ENCODE peak calls at places on chromosome 10, in five cellular contexts. One of them, this sample, is unnamed.

GRCh38 chr10:99630439-99630838 is 10.2 kb upstream of the SLC25A28 start:
- DNase-seq in stomach: peak; percentile 58
- DNase-seq in A549: no peak
- DNase-seq in body of pancreas: peak; percentile 81
- DNase-seq in transverse colon: peak; percentile 29
- DNase-seq in this sample: peak; percentile 3

GRCh38 chr10:132520147-132520811 is 17.3 kb upstream of the INPP5A start:
- DNase-seq in stomach: peak; percentile 40
- DNase-seq in transverse colon: peak; percentile 16
- DNase-seq in body of pancreas: peak; percentile 24
- DNase-seq in A549: no peak
- DNase-seq in this sample: no peak

GRCh38 chr10:91672021-91672608 is 39.2 kb upstream of the PPP1R3C start:
- DNase-seq in A549: no peak
- DNase-seq in body of pancreas: no peak
- DNase-seq in transverse colon: no peak
- DNase-seq in stomach: no peak
- DNase-seq in this sample: no peak

GRCh38 chr10:80530251-80530650 is 7.5 kb upstream of the SH2D4B start:
- DNase-seq in stomach: no peak
- DNase-seq in A549: peak; percentile 83
- DNase-seq in body of pancreas: peak; percentile 49
- DNase-seq in transverse colon: peak; percentile 33
- DNase-seq in this sample: no peak

GRCh38 chr10:112383325-112383724 is 9.4 kb downstream of the ACSL5 start:
- DNase-seq in stomach: peak; percentile 70
- DNase-seq in body of pancreas: no peak
- DNase-seq in A549: no peak
- DNase-seq in transverse colon: peak; percentile 72
- DNase-seq in this sample: no peak

GRCh38 chr10:82874671-82875070 is 999.7 kb downstream of the NRG3 start:
- DNase-seq in body of pancreas: no peak
- DNase-seq in A549: no peak
- DNase-seq in stomach: no peak
- DNase-seq in transverse colon: no peak
- DNase-seq in this sample: no peak

GRCh38 chr10:28020080-28020860 is 21.4 kb upstream of the ODAD2 start:
- DNase-seq in A549: no peak
- DNase-seq in transverse colon: no peak
- DNase-seq in stomach: no peak
- DNase-seq in body of pancreas: no peak
- DNase-seq in this sample: no peak

GRCh38 chr10:76432274-76433012 is 1001.0 kb downstream of the LRMDA start:
- DNase-seq in transverse colon: peak; percentile 27
- DNase-seq in stomach: no peak
- DNase-seq in body of pancreas: no peak
- DNase-seq in A549: no peak
- DNase-seq in this sample: peak; percentile 58

GRCh38 chr10:22246680-22247391 is 29.0 kb upstream of the EBLN1 start:
- DNase-seq in transverse colon: no peak
- DNase-seq in stomach: no peak
- DNase-seq in A549: peak; percentile 83
- DNase-seq in body of pancreas: no peak
- DNase-seq in this sample: no peak

GRCh38 chr10:116831790-116832189 is 17.5 kb upstream of the ENO4 start:
- DNase-seq in transverse colon: no peak
- DNase-seq in stomach: no peak
- DNase-seq in body of pancreas: no peak
- DNase-seq in A549: no peak
- DNase-seq in this sample: no peak

GRCh38 chr10:131083915-131084790 is 227.4 kb downstream of the TCERG1L start:
- DNase-seq in A549: no peak
- DNase-seq in stomach: no peak
- DNase-seq in body of pancreas: no peak
- DNase-seq in transverse colon: no peak
- DNase-seq in this sample: peak; percentile 11

GRCh38 chr10:14703631-14704001 is 71.1 kb downstream of the FAM107B start:
- DNase-seq in A549: no peak
- DNase-seq in transverse colon: no peak
- DNase-seq in body of pancreas: no peak
- DNase-seq in stomach: no peak
- DNase-seq in this sample: no peak

GRCh38 chr10:100020883-100021248 is 11.1 kb upstream of the DNMBP start:
- DNase-seq in A549: no peak
- DNase-seq in body of pancreas: no peak
- DNase-seq in stomach: no peak
- DNase-seq in transverse colon: no peak
- DNase-seq in this sample: no peak

GRCh38 chr10:132168571-132169030 is 18.1 kb upstream of the DPYSL4 start:
- DNase-seq in A549: no peak
- DNase-seq in body of pancreas: no peak
- DNase-seq in transverse colon: no peak
- DNase-seq in stomach: no peak
- DNase-seq in this sample: no peak

GRCh38 chr10:28857164-28857563 is 179.8 kb downstream of the BAMBI start:
- DNase-seq in A549: no peak
- DNase-seq in stomach: no peak
- DNase-seq in transverse colon: no peak
- DNase-seq in body of pancreas: no peak
- DNase-seq in this sample: no peak

GRCh38 chr10:29882766-29883165 is 176.6 kb downstream of the JCAD start:
- DNase-seq in A549: no peak
- DNase-seq in stomach: no peak
- DNase-seq in transverse colon: no peak
- DNase-seq in body of pancreas: no peak
- DNase-seq in this sample: peak; percentile 37

GRCh38 chr10:75276029-75276872 is 40.5 kb upstream of the COMTD1 start:
- DNase-seq in stomach: peak; percentile 28
- DNase-seq in A549: no peak
- DNase-seq in transverse colon: no peak
- DNase-seq in body of pancreas: no peak
- DNase-seq in this sample: peak; percentile 30
- TF ChIP-seq POLR2A in stomach: no peak
- TF ChIP-seq POLR2A in A549: no peak
- TF ChIP-seq POLR2A in transverse colon: peak; percentile 65
- TF ChIP-seq POLR2A in body of pancreas: no peak
- TF ChIP-seq POLR2A in this sample: no peak

DNA sequence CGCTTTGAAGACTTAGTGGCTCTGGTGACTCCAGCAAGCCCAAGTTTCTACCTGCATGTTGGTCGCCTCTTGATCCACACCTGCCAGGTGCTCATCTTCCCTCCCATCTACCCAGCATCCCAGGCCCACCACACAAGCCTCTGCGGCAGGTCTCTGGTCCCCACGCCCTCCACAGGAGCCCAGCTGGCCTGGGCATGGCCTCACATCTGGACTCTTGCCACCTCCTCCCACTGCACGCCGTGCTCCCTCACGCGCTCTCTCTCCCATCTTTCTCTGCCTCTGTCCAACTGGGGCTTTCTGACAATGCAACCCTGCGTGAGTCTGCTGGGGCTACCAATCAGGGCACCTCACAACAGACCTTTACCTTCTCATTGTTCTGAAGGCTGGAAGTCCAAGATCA is 50.2 kb upstream of the FGFR2 start:
- DNase-seq in A549: no peak
- DNase-seq in body of pancreas: no peak
- DNase-seq in stomach: no peak
- DNase-seq in transverse colon: no peak
- DNase-seq in this sample: no peak
- H3K27ac ChIP-seq in A549: no peak overlapping the region
- H3K27ac ChIP-seq in body of pancreas: no peak overlapping the region
- H3K27ac ChIP-seq in stomach: no peak overlapping the region
- H3K27ac ChIP-seq in transverse colon: no peak overlapping the region
- H3K27ac ChIP-seq in this sample: no peak overlapping the region

DNA sequence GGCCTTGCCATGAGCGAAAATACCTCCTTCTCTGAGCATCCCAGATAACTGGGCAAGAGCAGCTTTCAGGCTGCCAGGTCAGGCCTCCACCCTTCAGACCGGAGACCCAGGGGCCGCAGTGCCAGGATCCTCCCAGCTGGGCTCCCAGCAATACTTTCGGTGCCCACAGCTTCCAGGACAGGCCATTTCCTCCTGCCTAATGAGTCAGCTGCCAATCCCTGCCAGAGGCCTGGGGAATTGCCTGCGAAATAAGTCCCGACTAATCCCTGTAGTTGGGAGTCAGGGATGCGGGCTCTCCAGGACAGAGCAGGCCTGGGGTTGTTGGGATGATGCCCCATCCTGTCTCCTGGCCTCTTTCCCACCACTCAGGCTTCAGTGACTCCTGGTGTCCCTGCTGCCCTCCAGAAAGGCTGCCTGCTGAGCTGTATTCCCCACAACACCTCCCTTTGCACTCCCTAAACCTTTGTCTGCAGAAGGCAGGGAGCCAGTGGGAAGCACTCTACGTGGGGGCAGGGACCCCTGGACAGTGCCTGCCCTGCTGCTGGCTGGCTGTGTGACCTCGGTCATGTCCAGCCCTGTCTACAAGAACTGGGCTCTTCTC is 143.5 kb upstream of the UNC5B start:
- DNase-seq in A549: peak; percentile 20
- DNase-seq in transverse colon: no peak
- DNase-seq in stomach: no peak
- DNase-seq in body of pancreas: no peak
- DNase-seq in this sample: no peak
- TF ChIP-seq POLR2A in A549: no peak
- TF ChIP-seq POLR2A in transverse colon: no peak
- TF ChIP-seq POLR2A in stomach: no peak
- TF ChIP-seq POLR2A in body of pancreas: no peak
- TF ChIP-seq POLR2A in this sample: no peak

GRCh38 chr10:24118246-24118645 is 90.7 kb upstream of the KIAA1217 start:
- DNase-seq in body of pancreas: no peak
- DNase-seq in transverse colon: no peak
- DNase-seq in stomach: no peak
- DNase-seq in A549: no peak
- DNase-seq in this sample: no peak
- H3K27ac ChIP-seq in body of pancreas: no peak overlapping the region
- H3K27ac ChIP-seq in transverse colon: no peak overlapping the region
- H3K27ac ChIP-seq in stomach: no peak overlapping the region
- H3K27ac ChIP-seq in A549: no peak overlapping the region
- H3K27ac ChIP-seq in this sample: peak overlapping the region; percentile 18

DNA sequence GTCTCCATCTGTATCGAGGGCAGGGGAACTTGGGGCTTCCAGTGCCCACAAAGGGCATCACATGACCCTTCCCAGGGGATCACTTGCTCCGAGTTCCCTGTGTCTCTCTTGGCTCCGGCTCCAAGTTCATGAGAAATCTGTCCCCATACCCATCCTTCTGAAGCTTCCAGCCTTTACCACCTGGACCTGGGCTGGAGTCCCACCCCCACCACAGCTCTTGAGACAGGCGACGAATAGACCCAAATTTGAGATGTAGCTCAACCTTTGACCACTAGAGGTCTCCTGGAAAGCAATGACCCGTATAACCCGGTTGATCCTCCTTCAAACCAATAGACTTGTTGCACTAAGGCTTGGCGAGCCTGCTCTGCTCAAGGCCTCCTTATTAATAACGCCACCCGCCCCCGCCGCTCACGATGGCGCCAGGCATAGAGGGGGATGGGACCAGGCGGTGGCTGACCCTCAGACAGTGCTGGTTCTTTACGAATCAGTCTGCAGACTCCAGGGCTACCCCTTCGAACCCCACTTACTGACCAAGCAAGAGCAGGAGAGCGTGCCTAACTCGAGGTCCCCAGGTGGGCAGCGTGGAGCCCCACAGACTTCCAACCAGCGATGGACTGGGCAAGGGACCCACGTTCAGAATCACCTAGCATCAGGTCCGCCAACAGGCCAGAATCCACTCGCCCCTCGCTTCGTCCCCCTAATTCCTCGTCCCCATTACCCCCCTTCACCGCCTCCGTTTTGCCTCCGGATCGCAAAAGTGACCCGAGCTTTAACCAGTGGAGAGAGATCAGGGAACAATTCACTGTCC is 4.4 kb upstream of the ARID5B start:
- DNase-seq in stomach: peak; percentile 49
- DNase-seq in body of pancreas: peak; percentile 82
- DNase-seq in A549: peak; percentile 89
- DNase-seq in transverse colon: peak; percentile 58
- DNase-seq in this sample: peak; percentile 55
- TF ChIP-seq POLR2A in stomach: no peak
- TF ChIP-seq POLR2A in body of pancreas: peak; percentile 60
- TF ChIP-seq POLR2A in A549: no peak
- TF ChIP-seq POLR2A in transverse colon: no peak
- TF ChIP-seq POLR2A in this sample: no peak

DNA sequence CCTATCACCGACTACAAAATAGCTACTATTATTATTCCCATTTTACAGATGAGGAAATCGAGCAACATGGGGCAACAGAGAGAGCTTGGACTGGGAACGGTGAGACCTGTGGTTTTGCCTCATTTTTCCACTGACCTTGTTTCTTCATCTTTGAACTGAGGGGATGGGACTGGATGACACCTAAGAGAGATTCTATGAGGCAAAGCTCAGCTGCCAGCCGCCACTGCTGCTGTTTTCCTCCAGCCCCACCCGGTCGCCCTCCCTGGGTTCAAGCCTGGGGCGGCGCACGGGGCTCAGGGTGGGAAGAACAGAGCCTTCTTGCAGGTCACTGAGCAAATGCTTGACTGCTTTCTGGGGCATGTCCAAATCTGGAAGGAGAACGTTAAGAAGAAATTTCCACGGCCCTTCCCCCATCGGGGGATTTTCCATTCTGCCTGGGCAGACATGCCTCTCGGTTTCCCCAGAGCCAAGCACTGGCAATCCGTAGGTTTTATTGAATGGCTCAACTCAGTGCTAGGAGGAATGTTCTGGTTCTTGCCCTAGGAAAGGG is 12.3 kb downstream of the DDIT4 start:
- DNase-seq in transverse colon: no peak
- DNase-seq in stomach: no peak
- DNase-seq in body of pancreas: no peak
- DNase-seq in A549: no peak
- DNase-seq in this sample: peak; percentile 95
- H3K27ac ChIP-seq in transverse colon: no peak overlapping the region
- H3K27ac ChIP-seq in stomach: no peak overlapping the region
- H3K27ac ChIP-seq in body of pancreas: no peak overlapping the region
- H3K27ac ChIP-seq in A549: peak overlapping the region; percentile 75
- H3K27ac ChIP-seq in this sample: peak overlapping the region; percentile 91

GRCh38 chr10:26780793-26781601 is 79.8 kb downstream of the ABI1 start:
- DNase-seq in transverse colon: no peak
- DNase-seq in stomach: no peak
- DNase-seq in body of pancreas: no peak
- DNase-seq in A549: peak; percentile 65
- DNase-seq in this sample: peak; percentile 37
- TF ChIP-seq POLR2A in transverse colon: no peak
- TF ChIP-seq POLR2A in stomach: no peak
- TF ChIP-seq POLR2A in body of pancreas: no peak
- TF ChIP-seq POLR2A in A549: no peak
- TF ChIP-seq POLR2A in this sample: no peak

This sample was measured in thyroid gland.